ENCODE peak calls at places on chromosomes 3 and 15, in seven cellular contexts. P is HCT116, J is SK-N-SH, Q is GM12878, B is endothelial cell of umbilical vein, H is HepG2, N is K562. W is an unnamed sample.

GRCh38 chr3:63029326-63029725 is 154.1 kb upstream of the CADPS start:
- DNase-seq in H (no peak), Q (no peak), J (no peak), N (no peak), B (no peak), P (no peak), W (no peak)

GRCh38 chr3:128784843-128785242 is 58.9 kb downstream of the RAB7A start:
- DNase-seq in H (no peak), P (no peak), N (no peak), B (no peak), J (no peak), Q (no peak), W (no peak)

GRCh38 chr15:71730277-71731144 is 79.8 kb upstream of the NR2E3 start:
- DNase-seq in P (peak; percentile 43), B (peak; percentile 66), H (peak; percentile 50), Q (no peak), N (peak; percentile 62), J (peak; percentile 71), W (peak; percentile 54)

GRCh38 chr15:92807971-92808571 is 92.1 kb upstream of the CHD2 start:
- DNase-seq in N (peak; percentile 50), B (peak; percentile 24), J (no peak), Q (no peak), P (no peak), H (no peak), W (no peak)

GRCh38 chr3:55245391-55245790 is 241.7 kb downstream of the WNT5A start:
- DNase-seq in B (no peak), H (no peak), P (no peak), Q (no peak), J (no peak), N (no peak), W (no peak)

GRCh38 chr15:77528968-77529319 is 103.8 kb downstream of the LINGO1 start:
- DNase-seq in N (no peak), H (no peak), P (no peak), Q (no peak), J (peak; percentile 81), B (no peak), W (no peak)

GRCh38 chr3:47932431-47932830 is 83.8 kb downstream of the MAP4 start:
- DNase-seq in J (no peak), Q (no peak), H (no peak), N (no peak), P (no peak), B (no peak), W (no peak)

GRCh38 chr15:66944121-66944520 is 121.3 kb upstream of the SMAD3 start:
- DNase-seq in J (no peak), Q (no peak), N (no peak), P (no peak), H (no peak), B (no peak), W (no peak)

GRCh38 chr3:86869536-86869935 is 121.4 kb downstream of the VGLL3 start:
- DNase-seq in N (no peak), J (no peak), B (no peak), Q (no peak), H (no peak), P (no peak), W (no peak)

GRCh38 chr3:108380128-108380795 is 83.9 kb downstream of the HHLA2 start:
- DNase-seq in Q (no peak), B (no peak), J (no peak), P (no peak), H (no peak), N (no peak), W (no peak)

GRCh38 chr3:4865714-4866113 is 113.5 kb upstream of the BHLHE40 start:
- DNase-seq in J (no peak), N (no peak), H (no peak), P (no peak), B (no peak), Q (no peak), W (no peak)

GRCh38 chr15:71781179-71781964 is 29.0 kb upstream of the NR2E3 start:
- DNase-seq in P (no peak), B (no peak), H (no peak), N (no peak), J (no peak), Q (peak; percentile 45), W (no peak)

GRCh38 chr3:20043398-20043797 is 3.2 kb downstream of the KAT2B start:
- DNase-seq in N (peak; percentile 36), J (no peak), Q (no peak), H (no peak), P (no peak), B (peak; percentile 64), W (no peak)

GRCh38 chr3:107271787-107272387 is 105.4 kb upstream of the CCDC54 start:
- DNase-seq in Q (no peak), B (peak; percentile 36), N (no peak), H (peak; percentile 18), J (peak; percentile 36), P (peak; percentile 19), W (no peak)

GRCh38 chr15:74265046-74265639 is 29.0 kb downstream of the CCDC33 start:
- DNase-seq in N (peak; percentile 61), J (no peak), H (peak; percentile 12), P (no peak), B (peak; percentile 2), Q (no peak), W (peak; percentile 27)

GRCh38 chr15:64688770-64689169 is 86.6 kb downstream of the RBPMS2 start:
- DNase-seq in B (no peak), Q (no peak), J (no peak), H (no peak), P (no peak), N (no peak), W (no peak)
- H4K20me1 ChIP-seq in B (no peaks in the 10 kb centered on the region), Q (no peaks in the 10 kb centered on the region), J (peaks cover 19% of the 10 kb centered on the region), H (no peaks in the 10 kb centered on the region), P (no peaks in the 10 kb centered on the region), N (peaks cover 10% of the 10 kb centered on the region), W (peaks cover 26% of the 10 kb centered on the region)

DNA sequence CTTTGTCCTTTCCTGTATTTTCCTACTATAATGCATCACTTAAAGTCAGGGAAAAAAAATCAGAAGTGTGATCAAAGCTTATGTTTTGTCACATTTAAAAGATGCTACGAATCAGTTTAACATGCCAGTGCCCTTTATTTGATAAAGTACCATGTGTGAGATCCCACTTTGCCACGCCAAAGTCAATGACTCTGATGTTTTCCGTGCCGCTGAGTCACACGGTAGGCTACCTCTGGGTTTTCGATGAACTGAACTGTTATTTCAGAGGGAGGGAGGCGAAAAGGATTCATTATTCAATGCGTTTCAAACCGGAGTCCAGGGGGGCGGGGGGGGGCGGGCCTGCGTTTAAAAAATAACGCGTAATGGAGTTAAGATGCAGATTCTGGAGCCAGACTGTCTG is 203.0 kb downstream of the ABHD5 start:
- DNase-seq in Q (no peak), P (no peak), N (no peak), H (no peak), J (no peak), B (no peak), W (no peak)
- TF ChIP-seq MAX in Q (no peak), P (no peak), N (no peak), H (no peak), J (no peak), B (no peak), W (no peak)

DNA sequence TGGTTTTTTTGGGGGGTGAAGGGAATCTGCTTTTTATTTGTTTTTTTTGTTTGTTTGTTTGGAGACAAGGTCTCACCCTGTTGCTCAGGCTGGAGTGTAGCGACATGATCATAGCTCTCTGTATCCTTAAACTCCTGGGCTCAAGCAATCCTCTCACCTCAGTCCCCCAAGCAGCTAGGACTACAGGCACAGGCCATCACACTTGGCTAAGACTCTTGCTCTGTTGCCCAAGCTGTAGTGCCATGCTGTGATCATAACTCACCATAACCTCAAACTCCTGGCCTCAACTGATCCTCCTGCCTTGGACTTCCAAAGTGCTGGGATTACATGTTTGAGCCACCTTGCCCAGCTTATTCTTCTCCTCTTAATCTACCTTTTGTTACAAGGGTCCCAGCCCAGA is 31.8 kb downstream of the GPR176 start:
- DNase-seq in P (no peak), Q (no peak), H (no peak), B (no peak), J (no peak), N (no peak), W (no peak)
- H4K20me1 ChIP-seq in P (no peaks in the 10 kb centered on the region), Q (no peaks in the 10 kb centered on the region), H (no peaks in the 10 kb centered on the region), B (no peaks in the 10 kb centered on the region), J (peaks cover 18% of the 10 kb centered on the region), N (no peaks in the 10 kb centered on the region), W (no peaks in the 10 kb centered on the region)

GRCh38 chr3:172106989-172107388 is 67.6 kb downstream of the FNDC3B start:
- DNase-seq in Q (peak; percentile 70), J (no peak), H (no peak), P (no peak), N (peak; percentile 84), B (no peak), W (no peak)
- TF ChIP-seq MAX in Q (peak; percentile 42), J (no peak), H (no peak), P (no peak), N (peak; percentile 75), B (no peak), W (no peak)

DNA sequence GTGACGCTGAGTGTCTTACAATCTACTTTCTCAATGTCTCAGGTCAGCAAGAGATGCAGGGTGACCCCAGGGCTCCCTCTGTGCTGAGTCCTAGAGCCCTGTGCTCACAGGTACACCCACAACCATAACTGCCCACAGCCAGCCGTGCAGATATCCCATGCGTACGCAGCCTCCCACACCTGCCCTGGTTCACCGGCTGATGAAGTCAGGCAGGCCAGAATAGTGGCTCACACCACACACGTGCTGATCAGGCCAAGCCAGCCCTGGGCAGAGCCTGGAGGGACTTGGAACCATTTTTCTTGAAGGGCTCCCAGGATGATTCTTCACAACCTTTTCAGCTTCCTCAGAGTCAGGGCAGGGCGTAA is 63.6 kb upstream of the RPL32 start:
- DNase-seq in P (no peak), B (no peak), H (no peak), N (no peak), Q (no peak), J (no peak), W (no peak)
- H4K20me1 ChIP-seq in P (no peaks in the 10 kb centered on the region), B (no peaks in the 10 kb centered on the region), H (peaks cover 10% of the 10 kb centered on the region), N (no peaks in the 10 kb centered on the region), Q (no peaks in the 10 kb centered on the region), J (no peaks in the 10 kb centered on the region), W (peaks cover 3% of the 10 kb centered on the region)

GRCh38 chr3:111980716-111981456 is 2.1 kb downstream of the ABHD10 start:
- DNase-seq in J (no peak), Q (no peak), H (no peak), N (no peak), P (no peak), B (no peak), W (no peak)
- TF ChIP-seq MAX in J (no peak), Q (no peak), H (no peak), N (no peak), P (no peak), B (no peak), W (no peak)

W was measured in H1.